ENCODE peak calls at places on chromosomes 13 and 19, in nine cellular contexts. L is mesothelial cell of epicardium; N is amniotic epithelial cell; T is thoracic aorta; J is NCI-H774; Q is head of caudate nucleus; X is cortex of kidney; V is stimulated activated CD4-positive, alpha-beta T cell treated with anti-CD3 and anti-CD28 coated beads, TNF-alpha, amount 100 ng/mL, for 48 hours; H is EL. A is an unnamed sample.
A peak's percentile ranks its signal among the peaks of the same experiment; 100 is the strongest.

GRCh38 chr13:26951581-26952177 is 191.1 kb upstream of the GPR12 start:
- DNase-seq in N (peak; percentile 45), T (no peak), Q (no peak), H (no peak), L (no peak), V (no peak), X (no peak), J (no peak), A (no peak)

GRCh38 chr19:16889429-16889882 is 657 bp downstream of the F2RL3 start:
- DNase-seq in H (no peak), X (no peak), N (no peak), T (no peak), L (no peak), Q (no peak), V (no peak), J (no peak), A (no peak)

GRCh38 chr19:2334986-2335846 is 6.7 kb downstream of the SPPL2B start:
- DNase-seq in X (no peak), H (no peak), N (no peak), Q (no peak), V (no peak), J (no peak), L (no peak), T (no peak), A (no peak)

GRCh38 chr19:38375098-38375493 is 725 bp downstream of the PSMD8 start:
- DNase-seq in N (peak; percentile 38), V (no peak), Q (no peak), T (no peak), H (no peak), J (no peak), L (no peak), X (no peak), A (no peak)

GRCh38 chr19:4064551-4065260 is 2.0 kb downstream of the ZBTB7A start:
- DNase-seq in X (no peak), H (peak; percentile 37), N (no peak), Q (peak; percentile 71), J (no peak), L (no peak), T (no peak), V (no peak), A (no peak)

GRCh38 chr13:33179463-33179862 is 106.1 kb downstream of the STARD13 start:
- DNase-seq in V (no peak), T (no peak), L (no peak), J (no peak), Q (no peak), X (no peak), N (no peak), H (no peak), A (no peak)

GRCh38 chr13:25179011-25179410 is 6.9 kb upstream of the AMER2 start:
- DNase-seq in H (no peak), Q (no peak), N (no peak), X (no peak), T (no peak), L (no peak), V (no peak), J (no peak), A (no peak)

GRCh38 chr19:33000510-33000909 is 28.5 kb downstream of the FAAP24 start:
- DNase-seq in V (no peak), H (no peak), X (no peak), L (no peak), T (no peak), N (no peak), Q (no peak), J (no peak), A (no peak)

GRCh38 chr13:98343461-98343860 is 166.4 kb upstream of the RNF113B start:
- DNase-seq in L (no peak), T (no peak), Q (peak; percentile 34), N (no peak), H (no peak), X (no peak), V (no peak), J (no peak), A (no peak)

GRCh38 chr13:83162493-83162892 is 719.8 kb downstream of the SLITRK1 start:
- DNase-seq in X (no peak), V (no peak), H (no peak), T (no peak), L (no peak), N (no peak), Q (no peak), J (no peak), A (no peak)

GRCh38 chr19:40312533-40312932 is 27.4 kb upstream of the AKT2 start:
- DNase-seq in V (no peak), T (no peak), N (peak; percentile 3), X (no peak), L (no peak), Q (no peak), J (no peak), H (no peak), A (no peak)

GRCh38 chr19:10907925-10908324 is 20.5 kb downstream of the YIPF2 start:
- DNase-seq in Q (no peak), L (no peak), X (no peak), J (no peak), H (no peak), T (no peak), V (no peak), N (no peak), A (no peak)

GRCh38 chr13:99357920-99358319 is 50.7 kb upstream of the GPR183 start:
- DNase-seq in L (no peak), T (no peak), H (no peak), N (no peak), J (no peak), V (no peak), X (no peak), Q (no peak), A (no peak)

GRCh38 chr13:95275322-95276118 is 25.7 kb downstream of the ABCC4 start:
- DNase-seq in J (no peak), L (no peak), T (no peak), V (no peak), H (no peak), N (no peak), Q (no peak), X (no peak), A (no peak)

GRCh38 chr13:38348890-38349289 is 761 bp upstream of the UFM1 start:
- DNase-seq in T (no peak), H (peak; percentile 25), N (peak; percentile 20), Q (no peak), L (no peak), V (peak; percentile 2), X (no peak), J (no peak), A (no peak)

GRCh38 chr19:29665826-29666633 is 769 bp downstream of the PLEKHF1 start:
- DNase-seq in H (peak; percentile 71), Q (no peak), L (no peak), T (no peak), N (no peak), V (no peak), X (no peak), J (no peak), A (no peak)

GRCh38 chr19:24073807-24074206 is 13.2 kb upstream of the ZNF254 start:
- DNase-seq in X (no peak), H (no peak), T (no peak), J (no peak), L (no peak), Q (no peak), V (no peak), N (no peak), A (no peak)

GRCh38 chr19:3389876-3390361 is 23.5 kb downstream of the NFIC start:
- DNase-seq in V (no peak), Q (no peak), N (no peak), L (no peak), H (no peak), X (no peak), J (no peak), T (no peak), A (no peak)

GRCh38 chr19:22545751-22546150 is 88.4 kb upstream of the ZNF492 start:
- DNase-seq in T (no peak), L (no peak), V (no peak), X (no peak), J (no peak), Q (peak; percentile 50), H (peak; percentile 7), N (no peak), A (no peak)

GRCh38 chr13:43289458-43290255 is 266.3 kb downstream of the DNAJC15 start:
- DNase-seq in T (no peak), X (no peak), V (no peak), Q (no peak), N (peak; percentile 31), L (no peak), J (no peak), H (peak; percentile 29), A (no peak)

GRCh38 chr19:31317542-31317941 is 31.7 kb downstream of the TSHZ3 start:
- DNase-seq in N (no peak), J (no peak), V (no peak), H (no peak), L (no peak), X (no peak), Q (no peak), T (no peak), A (no peak)

GRCh38 chr13:48235100-48235813 is 2.3 kb downstream of the ITM2B start:
- DNase-seq in V (no peak), X (no peak), H (peak; percentile 62), N (no peak), T (no peak), Q (peak; percentile 28), J (no peak), L (no peak), A (no peak)

GRCh38 chr13:49124693-49125304 is 95.3 kb upstream of the MLNR start:
- DNase-seq in V (no peak), L (no peak), J (no peak), H (no peak), X (no peak), Q (no peak), T (no peak), N (no peak), A (no peak)

GRCh38 chr13:97212540-97213146 is 9.5 kb upstream of the MBNL2 start:
- DNase-seq in L (no peak), N (peak; percentile 55), T (no peak), J (peak; percentile 6), X (no peak), H (peak; percentile 55), Q (no peak), V (no peak), A (peak; percentile 8)

GRCh38 chr13:82815791-82816190 is 1066.5 kb downstream of the SLITRK1 start:
- DNase-seq in H (no peak), Q (no peak), V (no peak), J (no peak), N (no peak), L (no peak), X (no peak), T (no peak), A (no peak)